ENCODE peak calls at places on chromosome 2, in nine cellular contexts. One of them, this sample, is unnamed.

GRCh38 chr2:134288814-134289213 is 34.9 kb downstream of the MGAT5 start:
- DNase-seq in CD4-positive, alpha-beta memory T cell: no peak
- DNase-seq in CD8-positive, alpha-beta T cell: no peak
- DNase-seq in spleen: no peak
- DNase-seq in hepatocyte: no peak
- DNase-seq in transverse colon: no peak
- DNase-seq in dorsolateral prefrontal cortex: no peak
- DNase-seq in heart left ventricle: no peak
- DNase-seq in astrocyte: no peak
- DNase-seq in this sample: no peak

GRCh38 chr2:216362730-216363129 is 9.6 kb downstream of the MARCHF4 start:
- DNase-seq in spleen: no peak
- DNase-seq in CD8-positive, alpha-beta T cell: no peak
- DNase-seq in hepatocyte: peak
- DNase-seq in transverse colon: no peak
- DNase-seq in astrocyte: peak
- DNase-seq in CD4-positive, alpha-beta memory T cell: no peak
- DNase-seq in heart left ventricle: no peak
- DNase-seq in dorsolateral prefrontal cortex: no peak
- DNase-seq in this sample: no peak

GRCh38 chr2:183123117-183123958 is 905 bp upstream of the NUP35 start:
- DNase-seq in spleen: no peak
- DNase-seq in dorsolateral prefrontal cortex: no peak
- DNase-seq in hepatocyte: no peak
- DNase-seq in CD8-positive, alpha-beta T cell: no peak
- DNase-seq in CD4-positive, alpha-beta memory T cell: peak
- DNase-seq in transverse colon: no peak
- DNase-seq in heart left ventricle: no peak
- DNase-seq in astrocyte: no peak
- DNase-seq in this sample: no peak

GRCh38 chr2:63697160-63697559 is 108.4 kb downstream of the MDH1 start:
- DNase-seq in CD8-positive, alpha-beta T cell: no peak
- DNase-seq in dorsolateral prefrontal cortex: no peak
- DNase-seq in transverse colon: no peak
- DNase-seq in hepatocyte: no peak
- DNase-seq in heart left ventricle: no peak
- DNase-seq in CD4-positive, alpha-beta memory T cell: no peak
- DNase-seq in astrocyte: no peak
- DNase-seq in spleen: no peak
- DNase-seq in this sample: no peak

GRCh38 chr2:73202156-73203054 is at the start of gene NOTO:
- DNase-seq in heart left ventricle: no peak
- DNase-seq in astrocyte: no peak
- DNase-seq in CD8-positive, alpha-beta T cell: peak
- DNase-seq in CD4-positive, alpha-beta memory T cell: no peak
- DNase-seq in dorsolateral prefrontal cortex: no peak
- DNase-seq in spleen: no peak
- DNase-seq in hepatocyte: peak
- DNase-seq in transverse colon: no peak
- DNase-seq in this sample: no peak

GRCh38 chr2:159706385-159706980 is 5.8 kb upstream of the MARCHF7 start:
- DNase-seq in astrocyte: peak
- DNase-seq in hepatocyte: no peak
- DNase-seq in dorsolateral prefrontal cortex: no peak
- DNase-seq in CD8-positive, alpha-beta T cell: no peak
- DNase-seq in heart left ventricle: no peak
- DNase-seq in transverse colon: no peak
- DNase-seq in spleen: no peak
- DNase-seq in CD4-positive, alpha-beta memory T cell: no peak
- DNase-seq in this sample: no peak

GRCh38 chr2:100887039-100887578 is 67.2 kb downstream of the NPAS2 start:
- DNase-seq in hepatocyte: no peak
- DNase-seq in transverse colon: no peak
- DNase-seq in heart left ventricle: no peak
- DNase-seq in CD8-positive, alpha-beta T cell: no peak
- DNase-seq in astrocyte: no peak
- DNase-seq in CD4-positive, alpha-beta memory T cell: no peak
- DNase-seq in spleen: no peak
- DNase-seq in dorsolateral prefrontal cortex: no peak
- DNase-seq in this sample: no peak

GRCh38 chr2:182509-183122 is 81.2 kb downstream of the SH3YL1 start:
- DNase-seq in CD4-positive, alpha-beta memory T cell: no peak
- DNase-seq in heart left ventricle: no peak
- DNase-seq in dorsolateral prefrontal cortex: no peak
- DNase-seq in spleen: no peak
- DNase-seq in hepatocyte: no peak
- DNase-seq in astrocyte: no peak
- DNase-seq in CD8-positive, alpha-beta T cell: no peak
- DNase-seq in transverse colon: no peak
- DNase-seq in this sample: no peak

GRCh38 chr2:66805136-66805535 is 370.2 kb downstream of the MEIS1 start:
- DNase-seq in CD8-positive, alpha-beta T cell: no peak
- DNase-seq in heart left ventricle: no peak
- DNase-seq in dorsolateral prefrontal cortex: no peak
- DNase-seq in astrocyte: peak
- DNase-seq in CD4-positive, alpha-beta memory T cell: no peak
- DNase-seq in hepatocyte: peak
- DNase-seq in transverse colon: no peak
- DNase-seq in spleen: no peak
- DNase-seq in this sample: peak

GRCh38 chr2:133004623-133005022 is 334.6 kb upstream of the LYPD1 start:
- DNase-seq in transverse colon: no peak
- DNase-seq in astrocyte: no peak
- DNase-seq in dorsolateral prefrontal cortex: no peak
- DNase-seq in spleen: no peak
- DNase-seq in CD8-positive, alpha-beta T cell: no peak
- DNase-seq in heart left ventricle: no peak
- DNase-seq in hepatocyte: no peak
- DNase-seq in CD4-positive, alpha-beta memory T cell: no peak
- DNase-seq in this sample: no peak

GRCh38 chr2:36235877-36236276 is 119.7 kb upstream of the CRIM1 start:
- DNase-seq in astrocyte: no peak
- DNase-seq in CD8-positive, alpha-beta T cell: no peak
- DNase-seq in spleen: no peak
- DNase-seq in CD4-positive, alpha-beta memory T cell: no peak
- DNase-seq in hepatocyte: no peak
- DNase-seq in transverse colon: no peak
- DNase-seq in dorsolateral prefrontal cortex: no peak
- DNase-seq in heart left ventricle: no peak
- DNase-seq in this sample: no peak

GRCh38 chr2:21981127-21981526 is 857.4 kb downstream of the TDRD15 start:
- DNase-seq in spleen: no peak
- DNase-seq in CD4-positive, alpha-beta memory T cell: no peak
- DNase-seq in hepatocyte: no peak
- DNase-seq in dorsolateral prefrontal cortex: no peak
- DNase-seq in heart left ventricle: no peak
- DNase-seq in transverse colon: no peak
- DNase-seq in astrocyte: no peak
- DNase-seq in CD8-positive, alpha-beta T cell: no peak
- DNase-seq in this sample: no peak

GRCh38 chr2:27798476-27798875 is 27.0 kb downstream of the MRPL33 start:
- DNase-seq in transverse colon: no peak
- DNase-seq in dorsolateral prefrontal cortex: no peak
- DNase-seq in astrocyte: no peak
- DNase-seq in hepatocyte: no peak
- DNase-seq in CD8-positive, alpha-beta T cell: no peak
- DNase-seq in CD4-positive, alpha-beta memory T cell: no peak
- DNase-seq in spleen: no peak
- DNase-seq in heart left ventricle: no peak
- DNase-seq in this sample: no peak

GRCh38 chr2:643334-643733 is 33.9 kb downstream of the TMEM18 start:
- DNase-seq in heart left ventricle: peak
- DNase-seq in CD4-positive, alpha-beta memory T cell: no peak
- DNase-seq in spleen: no peak
- DNase-seq in transverse colon: no peak
- DNase-seq in dorsolateral prefrontal cortex: no peak
- DNase-seq in hepatocyte: no peak
- DNase-seq in astrocyte: no peak
- DNase-seq in CD8-positive, alpha-beta T cell: peak
- DNase-seq in this sample: no peak

GRCh38 chr2:236965021-236965840 is 120.5 kb upstream of the COPS8 start:
- DNase-seq in hepatocyte: no peak
- DNase-seq in CD4-positive, alpha-beta memory T cell: no peak
- DNase-seq in spleen: no peak
- DNase-seq in heart left ventricle: no peak
- DNase-seq in transverse colon: no peak
- DNase-seq in dorsolateral prefrontal cortex: no peak
- DNase-seq in CD8-positive, alpha-beta T cell: no peak
- DNase-seq in astrocyte: no peak
- DNase-seq in this sample: no peak

GRCh38 chr2:39018633-39019032 is 102.2 kb downstream of the SOS1 start:
- DNase-seq in hepatocyte: no peak
- DNase-seq in CD8-positive, alpha-beta T cell: no peak
- DNase-seq in heart left ventricle: no peak
- DNase-seq in dorsolateral prefrontal cortex: no peak
- DNase-seq in spleen: no peak
- DNase-seq in astrocyte: no peak
- DNase-seq in transverse colon: no peak
- DNase-seq in CD4-positive, alpha-beta memory T cell: no peak
- DNase-seq in this sample: no peak

GRCh38 chr2:190404487-190404886 is 3.7 kb upstream of the MFSD6 start:
- DNase-seq in spleen: no peak
- DNase-seq in hepatocyte: peak
- DNase-seq in transverse colon: no peak
- DNase-seq in dorsolateral prefrontal cortex: no peak
- DNase-seq in CD8-positive, alpha-beta T cell: no peak
- DNase-seq in astrocyte: peak
- DNase-seq in CD4-positive, alpha-beta memory T cell: no peak
- DNase-seq in heart left ventricle: no peak
- DNase-seq in this sample: no peak

GRCh38 chr2:79952561-79952960 is 352.0 kb downstream of the LRRTM1 start:
- DNase-seq in spleen: no peak
- DNase-seq in dorsolateral prefrontal cortex: no peak
- DNase-seq in transverse colon: no peak
- DNase-seq in astrocyte: no peak
- DNase-seq in hepatocyte: peak
- DNase-seq in CD4-positive, alpha-beta memory T cell: no peak
- DNase-seq in CD8-positive, alpha-beta T cell: no peak
- DNase-seq in heart left ventricle: no peak
- DNase-seq in this sample: no peak

DNA sequence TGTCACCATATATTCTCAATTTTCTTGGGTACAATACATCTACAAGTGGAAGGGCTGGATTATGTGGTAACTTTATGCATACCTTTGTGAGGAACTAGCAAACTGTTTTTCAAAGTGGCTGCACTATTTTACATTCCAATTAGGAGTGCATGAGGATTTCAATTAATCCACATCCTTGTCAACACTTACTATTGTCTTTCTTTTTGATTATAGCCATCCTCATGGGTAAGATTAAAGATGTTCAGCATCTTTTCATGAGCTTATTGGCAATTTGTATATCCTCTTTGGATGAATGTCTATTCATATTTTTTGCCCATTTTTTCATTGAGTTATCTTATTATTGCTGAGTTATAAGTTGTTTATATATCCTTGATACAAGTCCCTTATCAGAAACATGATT is 73.7 kb downstream of the ZRANB3 start:
- DNase-seq in CD4-positive, alpha-beta memory T cell: no peak
- DNase-seq in dorsolateral prefrontal cortex: no peak
- DNase-seq in hepatocyte: no peak
- DNase-seq in heart left ventricle: no peak
- DNase-seq in CD8-positive, alpha-beta T cell: no peak
- DNase-seq in spleen: no peak
- DNase-seq in transverse colon: no peak
- DNase-seq in astrocyte: no peak
- DNase-seq in this sample: no peak
- H3K27ac ChIP-seq in CD4-positive, alpha-beta memory T cell: no peak
- H3K27ac ChIP-seq in dorsolateral prefrontal cortex: no peak
- H3K27ac ChIP-seq in hepatocyte: no peak
- H3K27ac ChIP-seq in heart left ventricle: no peak
- H3K27ac ChIP-seq in CD8-positive, alpha-beta T cell: no peak
- H3K27ac ChIP-seq in spleen: no peak
- H3K27ac ChIP-seq in transverse colon: no peak
- H3K27ac ChIP-seq in astrocyte: no peak
- H3K27ac ChIP-seq in this sample: no peak

GRCh38 chr2:99354060-99354459 is 16.9 kb downstream of the EIF5B start:
- DNase-seq in CD8-positive, alpha-beta T cell: no peak
- DNase-seq in spleen: no peak
- DNase-seq in dorsolateral prefrontal cortex: no peak
- DNase-seq in heart left ventricle: no peak
- DNase-seq in CD4-positive, alpha-beta memory T cell: no peak
- DNase-seq in transverse colon: no peak
- DNase-seq in astrocyte: peak
- DNase-seq in hepatocyte: no peak
- DNase-seq in this sample: no peak

GRCh38 chr2:99350194-99350593 is 13.0 kb downstream of the EIF5B start:
- DNase-seq in spleen: no peak
- DNase-seq in CD8-positive, alpha-beta T cell: no peak
- DNase-seq in astrocyte: no peak
- DNase-seq in dorsolateral prefrontal cortex: no peak
- DNase-seq in CD4-positive, alpha-beta memory T cell: no peak
- DNase-seq in hepatocyte: no peak
- DNase-seq in transverse colon: no peak
- DNase-seq in heart left ventricle: no peak
- DNase-seq in this sample: no peak

GRCh38 chr2:99346218-99346617 is 9.0 kb downstream of the EIF5B start:
- DNase-seq in astrocyte: no peak
- DNase-seq in hepatocyte: no peak
- DNase-seq in CD8-positive, alpha-beta T cell: no peak
- DNase-seq in CD4-positive, alpha-beta memory T cell: no peak
- DNase-seq in transverse colon: no peak
- DNase-seq in spleen: no peak
- DNase-seq in heart left ventricle: no peak
- DNase-seq in dorsolateral prefrontal cortex: no peak
- DNase-seq in this sample: no peak

GRCh38 chr2:99342536-99342935 is 5.3 kb downstream of the EIF5B start:
- DNase-seq in transverse colon: no peak
- DNase-seq in dorsolateral prefrontal cortex: no peak
- DNase-seq in hepatocyte: no peak
- DNase-seq in astrocyte: no peak
- DNase-seq in spleen: no peak
- DNase-seq in CD4-positive, alpha-beta memory T cell: no peak
- DNase-seq in CD8-positive, alpha-beta T cell: no peak
- DNase-seq in heart left ventricle: no peak
- DNase-seq in this sample: no peak

GRCh38 chr2:99348173-99348572 is 11.0 kb downstream of the EIF5B start:
- DNase-seq in CD4-positive, alpha-beta memory T cell: no peak
- DNase-seq in astrocyte: no peak
- DNase-seq in spleen: no peak
- DNase-seq in transverse colon: no peak
- DNase-seq in hepatocyte: no peak
- DNase-seq in heart left ventricle: no peak
- DNase-seq in dorsolateral prefrontal cortex: no peak
- DNase-seq in CD8-positive, alpha-beta T cell: no peak
- DNase-seq in this sample: no peak
- H3K27ac ChIP-seq in CD4-positive, alpha-beta memory T cell: no peak
- H3K27ac ChIP-seq in astrocyte: no peak
- H3K27ac ChIP-seq in spleen: no peak
- H3K27ac ChIP-seq in transverse colon: no peak
- H3K27ac ChIP-seq in hepatocyte: no peak
- H3K27ac ChIP-seq in heart left ventricle: no peak
- H3K27ac ChIP-seq in dorsolateral prefrontal cortex: no peak
- H3K27ac ChIP-seq in CD8-positive, alpha-beta T cell: no peak
- H3K27ac ChIP-seq in this sample: no peak

GRCh38 chr2:152454391-152454790 is 119.4 kb downstream of the FMNL2 start:
- DNase-seq in CD8-positive, alpha-beta T cell: no peak
- DNase-seq in spleen: no peak
- DNase-seq in CD4-positive, alpha-beta memory T cell: no peak
- DNase-seq in transverse colon: no peak
- DNase-seq in hepatocyte: no peak
- DNase-seq in astrocyte: no peak
- DNase-seq in heart left ventricle: no peak
- DNase-seq in dorsolateral prefrontal cortex: no peak
- DNase-seq in this sample: no peak
- H3K27ac ChIP-seq in CD8-positive, alpha-beta T cell: no peak
- H3K27ac ChIP-seq in spleen: no peak
- H3K27ac ChIP-seq in CD4-positive, alpha-beta memory T cell: no peak
- H3K27ac ChIP-seq in transverse colon: no peak
- H3K27ac ChIP-seq in hepatocyte: no peak
- H3K27ac ChIP-seq in astrocyte: no peak
- H3K27ac ChIP-seq in heart left ventricle: no peak
- H3K27ac ChIP-seq in dorsolateral prefrontal cortex: peak
- H3K27ac ChIP-seq in this sample: peak

GRCh38 chr2:46062637-46063412 is 234.4 kb upstream of the EPAS1 start:
- DNase-seq in CD4-positive, alpha-beta memory T cell: peak
- DNase-seq in hepatocyte: peak
- DNase-seq in spleen: peak
- DNase-seq in heart left ventricle: no peak
- DNase-seq in astrocyte: peak
- DNase-seq in dorsolateral prefrontal cortex: peak
- DNase-seq in transverse colon: peak
- DNase-seq in CD8-positive, alpha-beta T cell: peak
- DNase-seq in this sample: no peak
- H3K27ac ChIP-seq in CD4-positive, alpha-beta memory T cell: no peak
- H3K27ac ChIP-seq in hepatocyte: no peak
- H3K27ac ChIP-seq in spleen: peak
- H3K27ac ChIP-seq in heart left ventricle: peak
- H3K27ac ChIP-seq in astrocyte: no peak
- H3K27ac ChIP-seq in dorsolateral prefrontal cortex: peak
- H3K27ac ChIP-seq in transverse colon: no peak
- H3K27ac ChIP-seq in CD8-positive, alpha-beta T cell: no peak
- H3K27ac ChIP-seq in this sample: no peak